ENCODE peak calls at places on chromosomes 2 and 18, in six cellular contexts. One of them, this sample, is unnamed.

GRCh38 chr2:85371045-85371444 is 16.5 kb downstream of the ELMOD3 start:
- DNase-seq in breast epithelium: peak; percentile 12
- DNase-seq in neural progenitor cell: no peak
- DNase-seq in adrenal gland: no peak
- DNase-seq in mesendoderm: no peak
- DNase-seq in A549: no peak
- DNase-seq in this sample: no peak

GRCh38 chr18:3758531-3758930 is 308.6 kb downstream of the TGIF1 start:
- DNase-seq in breast epithelium: no peak
- DNase-seq in neural progenitor cell: no peak
- DNase-seq in adrenal gland: no peak
- DNase-seq in mesendoderm: peak; percentile 68
- DNase-seq in A549: peak; percentile 64
- DNase-seq in this sample: no peak

GRCh38 chr2:185833864-185834263 is 95.3 kb downstream of the FSIP2 start:
- DNase-seq in breast epithelium: no peak
- DNase-seq in neural progenitor cell: no peak
- DNase-seq in adrenal gland: no peak
- DNase-seq in mesendoderm: no peak
- DNase-seq in A549: no peak
- DNase-seq in this sample: no peak

GRCh38 chr2:205758051-205758450 is 75.8 kb downstream of the NRP2 start:
- DNase-seq in breast epithelium: no peak
- DNase-seq in neural progenitor cell: no peak
- DNase-seq in adrenal gland: peak; percentile 69
- DNase-seq in mesendoderm: peak; percentile 33
- DNase-seq in A549: peak; percentile 38
- DNase-seq in this sample: no peak

GRCh38 chr2:238915196-238915595 is 67.3 kb downstream of the TWIST2 start:
- DNase-seq in breast epithelium: peak; percentile 24
- DNase-seq in neural progenitor cell: no peak
- DNase-seq in adrenal gland: no peak
- DNase-seq in mesendoderm: no peak
- DNase-seq in A549: no peak
- DNase-seq in this sample: no peak

GRCh38 chr2:20430461-20431302 is 16.2 kb upstream of the RHOB start:
- DNase-seq in breast epithelium: no peak
- DNase-seq in neural progenitor cell: no peak
- DNase-seq in adrenal gland: no peak
- DNase-seq in mesendoderm: no peak
- DNase-seq in A549: no peak
- DNase-seq in this sample: no peak

GRCh38 chr2:5742126-5742525 is 49.9 kb downstream of the SOX11 start:
- DNase-seq in breast epithelium: no peak
- DNase-seq in neural progenitor cell: no peak
- DNase-seq in adrenal gland: no peak
- DNase-seq in mesendoderm: peak; percentile 51
- DNase-seq in A549: no peak
- DNase-seq in this sample: no peak

GRCh38 chr18:57844319-57844718 is 41.2 kb upstream of the ATP8B1 start:
- DNase-seq in breast epithelium: no peak
- DNase-seq in neural progenitor cell: no peak
- DNase-seq in adrenal gland: no peak
- DNase-seq in mesendoderm: no peak
- DNase-seq in A549: no peak
- DNase-seq in this sample: no peak

GRCh38 chr2:180618570-180618969 is 361.8 kb upstream of the UBE2E3 start:
- DNase-seq in breast epithelium: no peak
- DNase-seq in neural progenitor cell: no peak
- DNase-seq in adrenal gland: no peak
- DNase-seq in mesendoderm: no peak
- DNase-seq in A549: no peak
- DNase-seq in this sample: peak; percentile 52

DNA sequence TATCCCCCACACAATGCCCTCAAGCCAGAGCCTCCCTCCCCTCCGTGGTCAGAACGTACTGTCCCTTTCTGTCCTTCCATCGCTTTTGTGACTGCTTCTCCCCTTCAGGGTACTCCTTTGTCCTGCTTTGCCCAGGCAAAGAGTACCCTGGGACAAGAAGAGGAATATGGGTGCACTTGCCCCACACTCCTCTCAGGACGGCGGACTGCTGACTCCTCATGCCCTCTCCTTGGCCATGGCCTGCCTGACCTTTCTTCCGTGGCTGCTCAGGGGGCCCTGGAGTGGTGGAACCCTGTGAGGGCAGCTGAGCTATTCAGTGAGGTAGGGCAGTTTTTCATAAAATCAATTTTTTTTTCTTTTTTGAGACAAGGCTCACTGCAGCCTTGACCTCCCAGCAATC is 18.7 kb downstream of the C2orf74 start:
- DNase-seq in breast epithelium: no peak
- DNase-seq in neural progenitor cell: no peak
- DNase-seq in adrenal gland: no peak
- DNase-seq in mesendoderm: no peak
- DNase-seq in A549: no peak
- DNase-seq in this sample: no peak
- H3K4me1 ChIP-seq in breast epithelium: peaks cover 7% of the 10 kb centered on the region
- H3K4me1 ChIP-seq in neural progenitor cell: peaks cover 15% of the 10 kb centered on the region
- H3K4me1 ChIP-seq in adrenal gland: peaks cover 40% of the 10 kb centered on the region
- H3K4me1 ChIP-seq in mesendoderm: peaks cover 18% of the 10 kb centered on the region
- H3K4me1 ChIP-seq in A549: peaks cover 34% of the 10 kb centered on the region
- H3K4me1 ChIP-seq in this sample: peaks cover 10% of the 10 kb centered on the region

GRCh38 chr18:44973282-44973681 is 292.6 kb downstream of the SETBP1 start:
- DNase-seq in breast epithelium: no peak
- DNase-seq in neural progenitor cell: peak; percentile 25
- DNase-seq in adrenal gland: no peak
- DNase-seq in mesendoderm: peak; percentile 66
- DNase-seq in A549: peak; percentile 12
- DNase-seq in this sample: no peak
- H3K27ac ChIP-seq in breast epithelium: no peak overlapping the region
- H3K27ac ChIP-seq in neural progenitor cell: no peak overlapping the region
- H3K27ac ChIP-seq in adrenal gland: no peak overlapping the region
- H3K27ac ChIP-seq in mesendoderm: no peak overlapping the region
- H3K27ac ChIP-seq in A549: no peak overlapping the region
- H3K27ac ChIP-seq in this sample: no peak overlapping the region

GRCh38 chr2:72538486-72538885 is 287.3 kb downstream of the EXOC6B start:
- DNase-seq in breast epithelium: no peak
- DNase-seq in neural progenitor cell: no peak
- DNase-seq in adrenal gland: no peak
- DNase-seq in mesendoderm: no peak
- DNase-seq in A549: no peak
- DNase-seq in this sample: no peak
- H3K4me1 ChIP-seq in breast epithelium: no peaks in the 10 kb centered on the region
- H3K4me1 ChIP-seq in neural progenitor cell: peaks cover 8% of the 10 kb centered on the region
- H3K4me1 ChIP-seq in adrenal gland: no peaks in the 10 kb centered on the region
- H3K4me1 ChIP-seq in mesendoderm: peaks cover 4% of the 10 kb centered on the region
- H3K4me1 ChIP-seq in A549: peaks cover 28% of the 10 kb centered on the region
- H3K4me1 ChIP-seq in this sample: peaks cover 4% of the 10 kb centered on the region

GRCh38 chr2:145159676-145160075 is 639.8 kb upstream of the ZEB2 start:
- DNase-seq in breast epithelium: no peak
- DNase-seq in neural progenitor cell: no peak
- DNase-seq in adrenal gland: no peak
- DNase-seq in mesendoderm: peak; percentile 1
- DNase-seq in A549: no peak
- DNase-seq in this sample: no peak

GRCh38 chr2:145157626-145158025 is 637.7 kb upstream of the ZEB2 start:
- DNase-seq in breast epithelium: no peak
- DNase-seq in neural progenitor cell: no peak
- DNase-seq in adrenal gland: no peak
- DNase-seq in mesendoderm: no peak
- DNase-seq in A549: no peak
- DNase-seq in this sample: no peak

GRCh38 chr2:145156199-145156598 is 636.3 kb upstream of the ZEB2 start:
- DNase-seq in breast epithelium: no peak
- DNase-seq in neural progenitor cell: no peak
- DNase-seq in adrenal gland: no peak
- DNase-seq in mesendoderm: no peak
- DNase-seq in A549: no peak
- DNase-seq in this sample: no peak

GRCh38 chr2:145160855-145161254 is 640.9 kb upstream of the ZEB2 start:
- DNase-seq in breast epithelium: no peak
- DNase-seq in neural progenitor cell: no peak
- DNase-seq in adrenal gland: no peak
- DNase-seq in mesendoderm: no peak
- DNase-seq in A549: no peak
- DNase-seq in this sample: no peak

DNA sequence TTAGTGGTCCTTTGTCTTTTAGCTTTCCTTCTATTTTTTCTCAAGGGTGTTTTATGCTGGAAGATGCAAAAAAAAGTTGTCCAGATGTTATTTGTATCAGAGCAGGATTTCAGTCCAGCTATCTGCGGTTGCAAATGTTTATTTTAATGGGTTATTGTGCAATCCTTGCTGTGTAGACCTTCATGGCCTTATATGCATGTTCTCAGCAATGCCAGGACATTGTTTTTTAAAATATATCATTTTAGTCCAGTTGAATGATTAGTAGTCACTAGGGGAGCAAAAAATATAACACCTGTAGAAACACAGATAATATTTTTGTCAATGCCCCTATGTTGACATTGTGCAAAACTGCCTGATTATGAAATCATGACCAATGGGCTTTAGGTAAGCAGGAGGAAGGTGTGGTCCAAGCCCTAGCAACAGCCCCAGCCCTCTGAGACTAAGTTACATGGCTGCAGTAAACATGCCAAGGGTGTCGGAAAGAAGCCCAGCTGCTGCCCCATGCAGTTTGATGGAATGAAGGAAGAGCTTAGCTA is 638.2 kb upstream of the ZEB2 start:
- DNase-seq in breast epithelium: no peak
- DNase-seq in neural progenitor cell: no peak
- DNase-seq in adrenal gland: no peak
- DNase-seq in mesendoderm: peak; percentile 3
- DNase-seq in A549: peak; percentile 78
- DNase-seq in this sample: peak; percentile 77
- H3K27ac ChIP-seq in breast epithelium: peak overlapping the region; percentile 25
- H3K27ac ChIP-seq in neural progenitor cell: no peak overlapping the region
- H3K27ac ChIP-seq in adrenal gland: no peak overlapping the region
- H3K27ac ChIP-seq in mesendoderm: no peak overlapping the region
- H3K27ac ChIP-seq in A549: peak overlapping the region; percentile 36
- H3K27ac ChIP-seq in this sample: peak overlapping the region; percentile 1

GRCh38 chr18:23631312-23631711 is 31.4 kb downstream of the ANKRD29 start:
- DNase-seq in breast epithelium: no peak
- DNase-seq in neural progenitor cell: no peak
- DNase-seq in adrenal gland: no peak
- DNase-seq in mesendoderm: no peak
- DNase-seq in A549: no peak
- DNase-seq in this sample: no peak
- H3K4me1 ChIP-seq in breast epithelium: no peaks in the 10 kb centered on the region
- H3K4me1 ChIP-seq in neural progenitor cell: no peaks in the 10 kb centered on the region
- H3K4me1 ChIP-seq in adrenal gland: no peaks in the 10 kb centered on the region
- H3K4me1 ChIP-seq in mesendoderm: no peaks in the 10 kb centered on the region
- H3K4me1 ChIP-seq in A549: peaks cover 70% of the 10 kb centered on the region
- H3K4me1 ChIP-seq in this sample: no peaks in the 10 kb centered on the region

GRCh38 chr2:229445013-229445412 is 173.9 kb upstream of the PID1 start:
- DNase-seq in breast epithelium: peak; percentile 54
- DNase-seq in neural progenitor cell: no peak
- DNase-seq in adrenal gland: peak; percentile 68
- DNase-seq in mesendoderm: peak; percentile 41
- DNase-seq in A549: peak; percentile 95
- DNase-seq in this sample: no peak
- H3K27ac ChIP-seq in breast epithelium: peak overlapping the region; percentile 88
- H3K27ac ChIP-seq in neural progenitor cell: no peak overlapping the region
- H3K27ac ChIP-seq in adrenal gland: peak overlapping the region; percentile 41
- H3K27ac ChIP-seq in mesendoderm: no peak overlapping the region
- H3K27ac ChIP-seq in A549: peak overlapping the region; percentile 95
- H3K27ac ChIP-seq in this sample: no peak overlapping the region

DNA sequence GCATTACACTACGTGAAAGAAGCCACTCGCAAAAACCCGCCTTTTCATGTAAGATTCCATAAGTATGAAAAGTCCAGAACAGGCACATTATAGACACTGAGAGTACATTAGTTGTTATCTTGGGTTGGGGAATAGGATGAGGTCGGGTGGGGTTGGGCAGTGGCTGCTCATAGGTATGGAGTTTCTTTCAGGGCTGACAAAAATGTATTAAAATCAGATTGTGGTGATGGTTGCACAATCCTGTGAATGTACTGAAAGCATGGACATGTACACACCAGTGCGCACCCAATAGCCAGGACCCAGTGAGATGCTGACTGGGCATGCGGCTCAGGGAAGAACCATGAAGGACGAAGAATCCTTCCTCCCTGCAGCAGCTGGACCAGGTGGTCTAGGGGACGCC is 50.3 kb downstream of the MBP start:
- DNase-seq in breast epithelium: no peak
- DNase-seq in neural progenitor cell: no peak
- DNase-seq in adrenal gland: no peak
- DNase-seq in mesendoderm: no peak
- DNase-seq in A549: no peak
- DNase-seq in this sample: no peak
- H3K4me1 ChIP-seq in breast epithelium: peaks cover 4% of the 10 kb centered on the region
- H3K4me1 ChIP-seq in neural progenitor cell: peaks cover 13% of the 10 kb centered on the region
- H3K4me1 ChIP-seq in adrenal gland: no peaks in the 10 kb centered on the region
- H3K4me1 ChIP-seq in mesendoderm: peaks cover 4% of the 10 kb centered on the region
- H3K4me1 ChIP-seq in A549: peaks cover 49% of the 10 kb centered on the region
- H3K4me1 ChIP-seq in this sample: no peaks in the 10 kb centered on the region